ENCODE peak calls at places on chromosomes 3 and 15, in eight cellular contexts. U is AG04449; Z is A673; Y is naive thymus-derived CD4-positive, alpha-beta T cell; D is heart left ventricle; M is A549; X is left ventricle myocardium inferior; A is neuronal stem cell. J is an unnamed sample.

GRCh38 chr3:105823149-105823866 is 45.5 kb downstream of the CBLB start:
- DNase-seq in D (no peak), X (no peak), Z (no peak), A (no peak), Y (no peak), M (peak; percentile 65), U (peak; percentile 79), J (no peak)

GRCh38 chr15:98853593-98854420 is 153.8 kb downstream of the PGPEP1L start:
- DNase-seq in Y (no peak), D (no peak), M (peak; percentile 87), X (no peak), U (no peak), A (no peak), Z (no peak), J (no peak)

GRCh38 chr3:62100233-62100989 is 272.9 kb downstream of the FEZF2 start:
- DNase-seq in U (no peak), X (no peak), D (no peak), Z (no peak), M (no peak), A (no peak), Y (no peak), J (no peak)

GRCh38 chr3:131221731-131222130 is 159.8 kb upstream of the NUDT16 start:
- DNase-seq in D (no peak), A (no peak), X (no peak), Y (no peak), U (peak; percentile 85), M (peak; percentile 3), Z (peak; percentile 47), J (no peak)

GRCh38 chr3:42068303-42069088 is 22.7 kb upstream of the TRAK1 start:
- DNase-seq in Z (no peak), A (no peak), U (no peak), D (no peak), M (no peak), Y (no peak), X (no peak), J (no peak)

GRCh38 chr3:145698252-145698651 is 462.7 kb downstream of the PLOD2 start:
- DNase-seq in D (no peak), Y (no peak), X (no peak), M (no peak), U (no peak), A (no peak), Z (no peak), J (no peak)

GRCh38 chr15:39300451-39301153 is 280.3 kb upstream of the THBS1 start:
- DNase-seq in X (no peak), Z (no peak), A (no peak), Y (no peak), U (no peak), D (no peak), M (peak; percentile 30), J (no peak)

GRCh38 chr3:171874251-171874679 is 31.1 kb downstream of the TMEM212 start:
- DNase-seq in Z (peak; percentile 87), A (no peak), X (no peak), M (peak; percentile 64), U (peak; percentile 97), D (no peak), Y (no peak), J (no peak)

GRCh38 chr3:161072076-161072697 is 33.0 kb downstream of the B3GALNT1 start:
- DNase-seq in D (no peak), U (no peak), Y (no peak), X (no peak), A (no peak), M (no peak), Z (no peak), J (no peak)

GRCh38 chr15:71215126-71215894 is 100.0 kb downstream of the THSD4 start:
- DNase-seq in Y (no peak), M (no peak), X (no peak), U (no peak), Z (no peak), D (no peak), A (no peak), J (no peak)

GRCh38 chr15:74193305-74193718 is 9.3 kb downstream of the STRA6 start:
- DNase-seq in M (peak; percentile 67), Z (peak; percentile 94), A (no peak), U (no peak), D (no peak), Y (no peak), X (no peak), J (no peak)

GRCh38 chr3:192637803-192638202 is 89.5 kb downstream of the FGF12 start:
- DNase-seq in U (no peak), M (no peak), X (no peak), Y (no peak), D (no peak), Z (no peak), A (no peak), J (no peak)

GRCh38 chr3:125087768-125088391 is 32.1 kb upstream of the HEG1 start:
- DNase-seq in A (no peak), X (no peak), M (no peak), D (no peak), U (no peak), Y (no peak), Z (peak; percentile 74), J (no peak)

GRCh38 chr3:29683306-29683993 is 402.6 kb downstream of the RBMS3 start:
- DNase-seq in U (no peak), Z (no peak), Y (no peak), M (peak; percentile 69), X (no peak), A (no peak), D (no peak), J (no peak)

GRCh38 chr15:22956257-22956979 is 23.8 kb downstream of the CYFIP1 start:
- DNase-seq in X (no peak), A (no peak), Z (no peak), U (no peak), Y (no peak), M (peak; percentile 15), D (peak; percentile 75), J (no peak)

GRCh38 chr15:73560501-73561117 is 72.6 kb downstream of the NPTN start:
- DNase-seq in M (peak; percentile 80), D (no peak), Y (no peak), A (no peak), Z (peak; percentile 83), U (peak; percentile 23), X (no peak), J (peak; percentile 74)

GRCh38 chr3:56137406-56137805 is 330.9 kb downstream of the ERC2 start:
- DNase-seq in D (no peak), A (no peak), M (no peak), Y (no peak), X (no peak), Z (no peak), U (no peak), J (no peak)

GRCh38 chr3:179264456-179264855 is 13.5 kb upstream of the KCNMB3 start:
- DNase-seq in Z (no peak), D (no peak), U (no peak), A (no peak), M (no peak), X (no peak), Y (no peak), J (no peak)

GRCh38 chr3:179265092-179265491 is 14.2 kb upstream of the KCNMB3 start:
- DNase-seq in M (no peak), D (no peak), Z (no peak), U (no peak), Y (no peak), A (no peak), X (no peak), J (no peak)

GRCh38 chr3:179265875-179266274 is 15.0 kb upstream of the KCNMB3 start:
- DNase-seq in Z (no peak), X (no peak), D (no peak), A (no peak), M (no peak), U (no peak), Y (no peak), J (peak; percentile 88)

GRCh38 chr3:179268400-179269051 is 17.6 kb upstream of the KCNMB3 start:
- DNase-seq in Z (no peak), Y (no peak), M (no peak), U (no peak), D (no peak), X (no peak), A (no peak), J (no peak)

GRCh38 chr3:179266701-179267211 is 15.8 kb upstream of the KCNMB3 start:
- DNase-seq in U (no peak), D (no peak), M (no peak), Z (no peak), X (peak; percentile 24), Y (no peak), A (no peak), J (no peak)
- H3K4me3 ChIP-seq in U (no peak overlapping the region), D (no peak overlapping the region), M (no peak overlapping the region), Z (no peak overlapping the region), X (peak overlapping the region; percentile 45), Y (no peak overlapping the region), A (no peak overlapping the region), J (no peak overlapping the region)

GRCh38 chr3:47513125-47513929 is at the start of gene ELP6:
- DNase-seq in X (peak; percentile 97), Z (peak; percentile 94), M (peak; percentile 94), Y (peak; percentile 98), D (peak; percentile 98), U (peak; percentile 63), A (peak; percentile 97), J (peak; percentile 95)
- H3K4me3 ChIP-seq in X (peak within 1 kb of the TSS; percentile 80), Z (peak within 1 kb of the TSS; percentile 68), M (peak within 1 kb of the TSS; percentile 66), Y (peak within 1 kb of the TSS; percentile 99), D (peak within 1 kb of the TSS; percentile 72), U (peak within 1 kb of the TSS; percentile 93), A (peak within 1 kb of the TSS; percentile 86), J (peak within 1 kb of the TSS; percentile 91)

DNA sequence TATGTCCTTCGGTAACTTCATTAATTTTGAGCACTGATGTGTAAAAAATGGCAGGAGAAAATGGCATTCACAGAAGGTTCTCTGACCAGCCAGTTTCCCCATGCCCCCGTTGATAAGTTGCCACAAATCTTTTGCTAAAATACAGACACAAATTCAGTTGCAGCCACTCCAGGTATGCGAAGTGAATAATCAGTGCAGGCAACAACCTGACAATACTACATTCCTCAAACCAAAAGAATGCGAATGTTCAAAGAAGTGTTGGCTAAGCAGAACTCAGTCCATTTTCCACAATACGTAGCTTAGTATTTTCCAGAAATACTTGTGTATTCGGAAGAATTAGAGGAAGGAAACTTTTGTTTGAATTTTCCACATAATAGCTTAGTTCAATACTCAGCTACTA is 32.7 kb downstream of the CHL1 start:
- DNase-seq in Y (no peak), D (no peak), X (no peak), Z (no peak), A (no peak), U (no peak), M (no peak), J (no peak)
- H3K4me3 ChIP-seq in Y (no peak overlapping the region), D (no peak overlapping the region), X (no peak overlapping the region), Z (no peak overlapping the region), A (no peak overlapping the region), U (no peak overlapping the region), M (no peak overlapping the region), J (no peak overlapping the region)

DNA sequence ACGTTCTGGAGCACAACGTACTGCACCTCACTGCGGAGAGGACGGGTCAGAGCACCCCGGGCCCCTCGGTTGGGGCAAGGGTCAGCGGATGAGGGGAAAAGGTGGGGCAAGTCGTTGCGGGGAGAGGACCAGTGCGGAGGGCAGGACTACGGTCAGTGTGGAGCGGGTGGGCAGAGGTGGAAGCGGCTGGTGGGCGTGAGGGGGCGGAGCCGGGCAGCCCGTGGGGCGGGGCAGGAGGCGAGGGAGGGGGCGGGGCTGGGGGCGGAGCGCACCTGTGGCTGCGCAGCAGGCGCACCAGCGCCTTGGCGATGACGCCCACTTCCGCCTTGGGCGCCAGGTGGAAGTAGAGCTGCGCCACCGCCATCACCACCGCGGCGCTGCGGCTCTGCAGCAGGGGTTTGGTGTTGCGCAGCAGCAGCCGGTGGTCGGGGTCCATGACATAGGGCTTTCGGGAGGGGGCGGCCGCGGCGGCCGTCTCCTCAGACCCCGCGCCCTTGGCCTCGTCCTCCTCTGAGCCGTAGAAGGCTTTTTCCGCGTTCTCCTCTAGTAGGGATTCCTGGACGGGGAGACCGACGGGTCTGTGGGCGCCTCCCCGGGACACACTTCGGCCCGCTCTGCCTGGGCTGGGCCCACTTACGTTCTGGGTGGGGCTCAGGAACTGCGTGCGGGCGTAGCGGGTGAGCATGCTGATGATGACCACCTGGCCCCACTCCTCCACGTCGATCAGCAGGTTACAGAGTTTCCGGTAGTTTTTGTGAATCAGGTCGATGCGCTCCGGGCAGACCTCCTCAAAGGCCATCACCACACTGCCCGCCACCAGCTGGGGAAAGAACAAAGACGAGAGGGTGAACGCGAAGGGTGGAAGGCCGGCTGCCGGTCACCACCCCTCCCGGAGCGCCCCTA is 29.2 kb downstream of the AP3B2 start:
- DNase-seq in Y (peak; percentile 78), U (no peak), A (peak; percentile 58), X (no peak), D (no peak), M (peak; percentile 69), Z (peak; percentile 9), J (peak; percentile 74)
- H3K4me3 ChIP-seq in Y (peak overlapping the region; percentile 97), U (no peak overlapping the region), A (no peak overlapping the region), X (peak overlapping the region; percentile 51), D (no peak overlapping the region), M (peak overlapping the region; percentile 61), Z (peak overlapping the region; percentile 41), J (peak overlapping the region; percentile 64)